ENCODE peak calls at places on chromosomes 6 and 20, in five cellular contexts. One of them, this sample, is unnamed. For H3K4me1, the result is how much of the 10 kb centered on the place peaks cover.

GRCh38 chr20:9442858-9443257 is 71.5 kb upstream of the LAMP5 start:
- DNase-seq in K562: no peak
- DNase-seq in HCT116: no peak
- DNase-seq in HepG2: peak
- DNase-seq in SK-N-SH: peak
- DNase-seq in this sample: no peak

GRCh38 chr6:33217681-33218080 is 9.4 kb downstream of the RING1 start:
- DNase-seq in K562: peak
- DNase-seq in HCT116: no peak
- DNase-seq in HepG2: no peak
- DNase-seq in SK-N-SH: no peak
- DNase-seq in this sample: peak

GRCh38 chr6:123997223-123997622 is 193.6 kb downstream of the NKAIN2 start:
- DNase-seq in K562: no peak
- DNase-seq in HCT116: no peak
- DNase-seq in HepG2: no peak
- DNase-seq in SK-N-SH: no peak
- DNase-seq in this sample: no peak

GRCh38 chr6:169725270-169726048 is 1.2 kb upstream of the PHF10 start:
- DNase-seq in K562: peak
- DNase-seq in HCT116: no peak
- DNase-seq in HepG2: peak
- DNase-seq in SK-N-SH: peak
- DNase-seq in this sample: peak

GRCh38 chr6:166667886-166668620 is 41.0 kb upstream of the RPS6KA2 start:
- DNase-seq in K562: no peak
- DNase-seq in HCT116: no peak
- DNase-seq in HepG2: no peak
- DNase-seq in SK-N-SH: no peak
- DNase-seq in this sample: no peak

GRCh38 chr6:80547827-80548226 is 441.4 kb downstream of the BCKDHB start:
- DNase-seq in K562: no peak
- DNase-seq in HCT116: no peak
- DNase-seq in HepG2: no peak
- DNase-seq in SK-N-SH: no peak
- DNase-seq in this sample: no peak

GRCh38 chr6:15593798-15594197 is 69.0 kb downstream of the DTNBP1 start:
- DNase-seq in K562: no peak
- DNase-seq in HCT116: no peak
- DNase-seq in HepG2: no peak
- DNase-seq in SK-N-SH: no peak
- DNase-seq in this sample: no peak

GRCh38 chr20:38113401-38114325 is 51.4 kb downstream of the TGM2 start:
- DNase-seq in K562: peak
- DNase-seq in HCT116: peak
- DNase-seq in HepG2: peak
- DNase-seq in SK-N-SH: no peak
- DNase-seq in this sample: peak

GRCh38 chr6:24981385-24981758 is 45.6 kb upstream of the RIPOR2 start:
- DNase-seq in K562: no peak
- DNase-seq in HCT116: no peak
- DNase-seq in HepG2: no peak
- DNase-seq in SK-N-SH: no peak
- DNase-seq in this sample: peak

GRCh38 chr6:116034327-116034726 is 26.4 kb downstream of the FRK start:
- DNase-seq in K562: no peak
- DNase-seq in HCT116: no peak
- DNase-seq in HepG2: no peak
- DNase-seq in SK-N-SH: no peak
- DNase-seq in this sample: no peak

GRCh38 chr6:48318670-48319069 is 207.7 kb upstream of the PTCHD4 start:
- DNase-seq in K562: no peak
- DNase-seq in HCT116: no peak
- DNase-seq in HepG2: no peak
- DNase-seq in SK-N-SH: no peak
- DNase-seq in this sample: no peak

DNA sequence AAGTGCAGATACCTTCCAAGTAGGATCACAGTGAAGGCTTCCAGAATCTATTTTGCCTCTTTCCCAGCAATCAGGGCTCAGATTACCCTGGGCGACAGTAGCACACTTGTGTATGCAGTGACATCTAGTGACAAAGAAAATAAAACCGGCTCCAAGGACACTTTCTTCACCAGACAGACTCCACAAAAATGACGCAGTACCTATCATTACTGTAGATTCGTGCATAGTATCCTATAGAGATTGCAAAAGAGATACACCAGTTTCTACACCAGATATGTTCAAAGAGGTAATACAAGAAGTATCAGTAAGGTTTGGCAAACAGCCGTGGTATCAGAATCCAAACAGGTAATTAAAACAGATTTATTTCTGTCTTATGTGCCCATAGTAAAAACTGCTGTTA is 600.3 kb upstream of the JAG1 start:
- DNase-seq in K562: peak
- DNase-seq in HCT116: peak
- DNase-seq in HepG2: peak
- DNase-seq in SK-N-SH: peak
- DNase-seq in this sample: peak
- H3K4me1 ChIP-seq in K562: under half
- H3K4me1 ChIP-seq in HCT116: under half
- H3K4me1 ChIP-seq in HepG2: under half
- H3K4me1 ChIP-seq in SK-N-SH: under half
- H3K4me1 ChIP-seq in this sample: under half

DNA sequence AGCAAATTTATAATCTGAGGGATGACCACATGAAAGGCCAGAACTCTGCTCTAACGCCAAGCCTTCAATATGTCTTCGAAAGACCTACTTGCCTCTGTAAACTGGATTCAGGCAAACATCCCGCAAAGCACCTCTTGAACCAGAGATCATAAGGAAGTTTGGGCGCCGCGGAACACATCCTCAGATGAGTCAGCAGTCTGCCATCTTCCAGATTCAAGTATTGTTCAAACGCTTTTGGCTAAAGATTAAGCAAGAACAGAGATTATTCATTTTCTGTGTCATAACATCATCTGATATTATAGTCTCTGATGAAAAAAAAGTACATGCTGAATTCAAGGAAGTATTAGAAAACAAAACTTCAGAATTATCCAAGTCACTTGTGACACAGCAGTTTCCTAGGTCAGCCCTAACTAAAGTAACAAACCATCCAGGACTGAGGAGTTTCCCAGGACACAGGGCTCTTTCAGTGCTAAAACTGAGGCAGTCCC is 20.8 kb downstream of the TBC1D7 start:
- DNase-seq in K562: peak
- DNase-seq in HCT116: no peak
- DNase-seq in HepG2: no peak
- DNase-seq in SK-N-SH: no peak
- DNase-seq in this sample: no peak
- TF ChIP-seq REST in K562: no peak
- TF ChIP-seq REST in HCT116: no peak
- TF ChIP-seq REST in HepG2: no peak
- TF ChIP-seq REST in SK-N-SH: no peak
- TF ChIP-seq REST in this sample: no peak

DNA sequence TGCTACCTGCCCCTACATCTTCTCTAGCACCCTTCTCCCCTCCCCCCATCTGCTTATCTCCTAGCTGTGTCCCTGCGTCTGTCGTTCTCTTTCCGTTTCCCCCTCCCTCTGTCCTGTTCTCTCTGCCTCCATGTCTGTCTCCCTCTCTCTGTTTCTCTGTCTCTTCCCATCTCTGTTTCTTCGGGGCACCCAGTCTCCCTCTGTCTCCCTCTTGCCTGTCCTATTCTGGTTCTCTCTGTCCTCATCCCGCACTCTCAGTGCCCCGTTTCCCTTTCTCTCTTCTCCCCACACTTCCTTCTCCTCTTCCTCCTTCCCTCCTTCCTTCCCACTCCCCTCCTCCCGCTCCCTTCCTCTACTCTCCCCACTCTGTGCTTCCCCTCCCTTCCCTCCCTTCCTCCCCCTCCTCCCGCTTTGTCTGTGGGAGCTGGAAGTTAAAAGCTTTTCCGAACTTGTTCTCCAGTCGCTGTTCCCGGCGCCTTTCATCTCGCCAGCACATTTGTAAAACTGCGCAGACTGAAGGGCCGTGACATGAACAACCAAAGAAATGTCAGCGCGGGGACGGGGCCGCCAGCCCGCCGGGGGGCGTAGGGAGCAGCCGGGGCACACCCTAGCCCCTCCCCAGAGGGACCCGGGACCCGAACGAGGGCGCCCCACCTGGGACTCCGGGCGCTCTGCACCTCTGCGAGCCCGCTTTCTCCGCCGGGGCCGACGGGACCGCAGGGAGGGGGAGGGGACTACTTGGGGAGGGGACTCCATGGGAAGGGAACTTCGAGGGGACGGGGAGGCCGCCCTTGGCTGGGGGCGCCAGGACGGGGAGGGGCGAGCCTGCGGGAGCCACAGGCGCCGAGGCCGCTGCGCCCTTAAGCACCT is 4.0 kb upstream of the CDH22 start:
- DNase-seq in K562: peak
- DNase-seq in HCT116: no peak
- DNase-seq in HepG2: peak
- DNase-seq in SK-N-SH: peak
- DNase-seq in this sample: peak
- H2AFZ ChIP-seq in K562: peak
- H2AFZ ChIP-seq in HCT116: peak
- H2AFZ ChIP-seq in HepG2: no peak
- H2AFZ ChIP-seq in SK-N-SH: no peak
- H2AFZ ChIP-seq in this sample: peak

DNA sequence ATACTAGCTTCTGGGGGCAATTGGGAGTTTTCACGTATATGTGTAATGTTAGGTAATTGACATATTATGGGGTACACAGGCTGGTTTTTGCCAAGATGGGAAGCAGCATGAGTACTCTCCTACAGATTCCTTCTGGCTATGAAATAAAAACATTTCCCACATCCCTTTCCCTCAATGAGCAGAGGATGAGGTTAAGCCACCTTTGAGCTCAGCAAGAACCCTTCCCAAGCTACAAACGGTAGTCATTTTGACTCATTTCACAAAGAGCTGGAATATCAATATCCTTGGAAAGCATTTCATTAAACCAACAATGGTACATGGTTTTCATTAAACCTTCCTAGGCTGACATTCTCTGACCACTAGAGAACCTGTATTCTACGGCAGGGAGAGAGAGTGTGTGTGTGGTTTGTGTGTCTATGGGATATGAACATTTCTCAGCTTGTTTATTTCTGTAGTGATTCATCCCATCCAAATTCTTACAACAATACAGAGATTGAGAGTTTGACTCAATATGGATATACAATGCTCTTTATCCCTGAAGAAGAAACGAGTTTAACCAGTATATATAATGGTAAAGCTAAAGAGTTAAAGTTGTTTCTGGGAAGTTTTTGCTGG is 119.5 kb downstream of the ARHGAP18 start:
- DNase-seq in K562: no peak
- DNase-seq in HCT116: no peak
- DNase-seq in HepG2: no peak
- DNase-seq in SK-N-SH: no peak
- DNase-seq in this sample: no peak
- H3K4me1 ChIP-seq in K562: under half
- H3K4me1 ChIP-seq in HCT116: under half
- H3K4me1 ChIP-seq in HepG2: under half
- H3K4me1 ChIP-seq in SK-N-SH: under half
- H3K4me1 ChIP-seq in this sample: under half

GRCh38 chr6:134357110-134357509 is 39.2 kb upstream of the SGK1 start:
- DNase-seq in K562: no peak
- DNase-seq in HCT116: no peak
- DNase-seq in HepG2: no peak
- DNase-seq in SK-N-SH: no peak
- DNase-seq in this sample: no peak

GRCh38 chr6:134351615-134352474 is 33.9 kb upstream of the SGK1 start:
- DNase-seq in K562: no peak
- DNase-seq in HCT116: no peak
- DNase-seq in HepG2: no peak
- DNase-seq in SK-N-SH: no peak
- DNase-seq in this sample: peak

GRCh38 chr6:134358320-134358719 is 40.4 kb upstream of the SGK1 start:
- DNase-seq in K562: no peak
- DNase-seq in HCT116: no peak
- DNase-seq in HepG2: no peak
- DNase-seq in SK-N-SH: peak
- DNase-seq in this sample: no peak

GRCh38 chr6:134347916-134348805 is 30.2 kb upstream of the SGK1 start:
- DNase-seq in K562: no peak
- DNase-seq in HCT116: no peak
- DNase-seq in HepG2: no peak
- DNase-seq in SK-N-SH: no peak
- DNase-seq in this sample: no peak

GRCh38 chr6:134352786-134353480 is 35.0 kb upstream of the SGK1 start:
- DNase-seq in K562: no peak
- DNase-seq in HCT116: no peak
- DNase-seq in HepG2: no peak
- DNase-seq in SK-N-SH: no peak
- DNase-seq in this sample: no peak
- TF ChIP-seq REST in K562: no peak
- TF ChIP-seq REST in HCT116: no peak
- TF ChIP-seq REST in HepG2: no peak
- TF ChIP-seq REST in SK-N-SH: no peak
- TF ChIP-seq REST in this sample: no peak

This sample was measured in GM23338.